ENCODE peak calls at places on chromosomes 6 and 20, in six cellular contexts. One of them, this sample, is unnamed.

GRCh38 chr20:8156603-8157079 is 24.6 kb downstream of the PLCB1 start:
- DNase-seq in cardiac fibroblast: no peak
- DNase-seq in effector memory CD4-positive, alpha-beta T cell: no peak
- DNase-seq in A172: no peak
- DNase-seq in C1 segment of cervical spinal cord: no peak
- DNase-seq in central memory CD4-positive, alpha-beta T cell: peak
- DNase-seq in this sample: no peak

GRCh38 chr6:141467881-141468280 is 664.8 kb upstream of the GJE1 start:
- DNase-seq in C1 segment of cervical spinal cord: no peak
- DNase-seq in cardiac fibroblast: peak
- DNase-seq in central memory CD4-positive, alpha-beta T cell: no peak
- DNase-seq in A172: peak
- DNase-seq in effector memory CD4-positive, alpha-beta T cell: no peak
- DNase-seq in this sample: no peak

GRCh38 chr20:61531553-61532345 is 279.7 kb downstream of the CDH4 start:
- DNase-seq in effector memory CD4-positive, alpha-beta T cell: no peak
- DNase-seq in A172: peak
- DNase-seq in cardiac fibroblast: no peak
- DNase-seq in central memory CD4-positive, alpha-beta T cell: no peak
- DNase-seq in C1 segment of cervical spinal cord: no peak
- DNase-seq in this sample: no peak

GRCh38 chr6:156662025-156662445 is 115.1 kb upstream of the ARID1B start:
- DNase-seq in C1 segment of cervical spinal cord: no peak
- DNase-seq in central memory CD4-positive, alpha-beta T cell: no peak
- DNase-seq in effector memory CD4-positive, alpha-beta T cell: no peak
- DNase-seq in A172: no peak
- DNase-seq in cardiac fibroblast: peak
- DNase-seq in this sample: peak

GRCh38 chr20:20196610-20197009 is 144.3 kb downstream of the CFAP61 start:
- DNase-seq in A172: no peak
- DNase-seq in cardiac fibroblast: no peak
- DNase-seq in C1 segment of cervical spinal cord: no peak
- DNase-seq in central memory CD4-positive, alpha-beta T cell: no peak
- DNase-seq in effector memory CD4-positive, alpha-beta T cell: no peak
- DNase-seq in this sample: no peak

GRCh38 chr6:52371656-52372151 is 9.8 kb downstream of the PAQR8 start:
- DNase-seq in C1 segment of cervical spinal cord: no peak
- DNase-seq in A172: no peak
- DNase-seq in central memory CD4-positive, alpha-beta T cell: no peak
- DNase-seq in effector memory CD4-positive, alpha-beta T cell: no peak
- DNase-seq in cardiac fibroblast: peak
- DNase-seq in this sample: no peak

GRCh38 chr6:161918154-161918553 is 644.3 kb upstream of the AGPAT4 start:
- DNase-seq in A172: peak
- DNase-seq in C1 segment of cervical spinal cord: no peak
- DNase-seq in cardiac fibroblast: no peak
- DNase-seq in effector memory CD4-positive, alpha-beta T cell: no peak
- DNase-seq in central memory CD4-positive, alpha-beta T cell: no peak
- DNase-seq in this sample: no peak

GRCh38 chr6:43628392-43629103 is 516 bp downstream of the GTPBP2 start:
- DNase-seq in central memory CD4-positive, alpha-beta T cell: peak
- DNase-seq in cardiac fibroblast: peak
- DNase-seq in effector memory CD4-positive, alpha-beta T cell: peak
- DNase-seq in C1 segment of cervical spinal cord: no peak
- DNase-seq in A172: peak
- DNase-seq in this sample: no peak

GRCh38 chr6:97919046-97919445 is 636.0 kb upstream of the MMS22L start:
- DNase-seq in cardiac fibroblast: no peak
- DNase-seq in effector memory CD4-positive, alpha-beta T cell: no peak
- DNase-seq in A172: no peak
- DNase-seq in C1 segment of cervical spinal cord: no peak
- DNase-seq in central memory CD4-positive, alpha-beta T cell: no peak
- DNase-seq in this sample: no peak

GRCh38 chr6:112202639-112203341 is 51.6 kb downstream of the LAMA4 start:
- DNase-seq in effector memory CD4-positive, alpha-beta T cell: no peak
- DNase-seq in central memory CD4-positive, alpha-beta T cell: no peak
- DNase-seq in C1 segment of cervical spinal cord: no peak
- DNase-seq in A172: no peak
- DNase-seq in cardiac fibroblast: no peak
- DNase-seq in this sample: no peak

GRCh38 chr20:61094581-61094980 is 157.5 kb upstream of the CDH4 start:
- DNase-seq in cardiac fibroblast: no peak
- DNase-seq in A172: no peak
- DNase-seq in C1 segment of cervical spinal cord: no peak
- DNase-seq in central memory CD4-positive, alpha-beta T cell: no peak
- DNase-seq in effector memory CD4-positive, alpha-beta T cell: no peak
- DNase-seq in this sample: no peak

GRCh38 chr20:1469925-1470571 is 3.4 kb upstream of the NSFL1C start:
- DNase-seq in A172: peak
- DNase-seq in effector memory CD4-positive, alpha-beta T cell: no peak
- DNase-seq in cardiac fibroblast: peak
- DNase-seq in C1 segment of cervical spinal cord: no peak
- DNase-seq in central memory CD4-positive, alpha-beta T cell: no peak
- DNase-seq in this sample: peak

GRCh38 chr6:123888779-123889513 is 85.3 kb downstream of the NKAIN2 start:
- DNase-seq in A172: no peak
- DNase-seq in cardiac fibroblast: no peak
- DNase-seq in central memory CD4-positive, alpha-beta T cell: no peak
- DNase-seq in effector memory CD4-positive, alpha-beta T cell: no peak
- DNase-seq in C1 segment of cervical spinal cord: no peak
- DNase-seq in this sample: no peak

GRCh38 chr6:138374230-138374629 is 3.5 kb upstream of the SMIM28 start:
- DNase-seq in central memory CD4-positive, alpha-beta T cell: no peak
- DNase-seq in effector memory CD4-positive, alpha-beta T cell: no peak
- DNase-seq in cardiac fibroblast: no peak
- DNase-seq in C1 segment of cervical spinal cord: no peak
- DNase-seq in A172: no peak
- DNase-seq in this sample: no peak

GRCh38 chr6:139291813-139292619 is at the start of gene TXLNB:
- DNase-seq in effector memory CD4-positive, alpha-beta T cell: peak
- DNase-seq in central memory CD4-positive, alpha-beta T cell: peak
- DNase-seq in A172: peak
- DNase-seq in C1 segment of cervical spinal cord: no peak
- DNase-seq in cardiac fibroblast: peak
- DNase-seq in this sample: no peak

GRCh38 chr6:146598785-146599405 is at the start of gene ADGB:
- DNase-seq in A172: no peak
- DNase-seq in C1 segment of cervical spinal cord: no peak
- DNase-seq in cardiac fibroblast: peak
- DNase-seq in effector memory CD4-positive, alpha-beta T cell: no peak
- DNase-seq in central memory CD4-positive, alpha-beta T cell: no peak
- DNase-seq in this sample: peak

GRCh38 chr20:45047581-45048119 is 53.3 kb downstream of the KCNS1 start:
- DNase-seq in effector memory CD4-positive, alpha-beta T cell: no peak
- DNase-seq in A172: no peak
- DNase-seq in central memory CD4-positive, alpha-beta T cell: no peak
- DNase-seq in cardiac fibroblast: no peak
- DNase-seq in C1 segment of cervical spinal cord: no peak
- DNase-seq in this sample: no peak

GRCh38 chr6:100880149-100880900 is 804 bp downstream of the ASCC3 start:
- DNase-seq in cardiac fibroblast: no peak
- DNase-seq in central memory CD4-positive, alpha-beta T cell: no peak
- DNase-seq in effector memory CD4-positive, alpha-beta T cell: no peak
- DNase-seq in C1 segment of cervical spinal cord: no peak
- DNase-seq in A172: no peak
- DNase-seq in this sample: no peak

GRCh38 chr6:40954446-40955180 is 84.4 kb downstream of the UNC5CL start:
- DNase-seq in cardiac fibroblast: no peak
- DNase-seq in effector memory CD4-positive, alpha-beta T cell: no peak
- DNase-seq in central memory CD4-positive, alpha-beta T cell: no peak
- DNase-seq in C1 segment of cervical spinal cord: no peak
- DNase-seq in A172: no peak
- DNase-seq in this sample: no peak

GRCh38 chr20:50111120-50111828 is 1.7 kb downstream of the UBE2V1 start:
- DNase-seq in effector memory CD4-positive, alpha-beta T cell: no peak
- DNase-seq in A172: no peak
- DNase-seq in central memory CD4-positive, alpha-beta T cell: no peak
- DNase-seq in C1 segment of cervical spinal cord: no peak
- DNase-seq in cardiac fibroblast: peak
- DNase-seq in this sample: no peak

This sample was measured in mesothelial cell of epicardium.